ENCODE peak calls at places on chromosomes 5 and 9, in five cellular contexts. C, R, T, O and U are unnamed samples.

GRCh38 chr9:137188490-137189296 is at the start of the genes ANAPC2 and SSNA1:
- DNase-seq in O (peak), T (peak), R (peak), C (peak), U (peak)

GRCh38 chr5:143129910-143130703 is 273.4 kb downstream of the NR3C1 start:
- DNase-seq in T (no peak), O (no peak), R (no peak), C (no peak), U (no peak)

GRCh38 chr5:151115272-151115905 is 34.6 kb upstream of the TNIP1 start:
- DNase-seq in R (peak), C (peak), O (peak), T (peak), U (peak)

GRCh38 chr9:116156621-116157314 is 3.2 kb downstream of the PAPPA start:
- DNase-seq in O (peak), C (peak), T (peak), R (peak), U (no peak)

GRCh38 chr5:132234684-132235062 is 7.0 kb upstream of the P4HA2 start:
- DNase-seq in R (no peak), T (no peak), C (no peak), O (no peak), U (no peak)

GRCh38 chr9:2159521-2160417 is 144.6 kb downstream of the SMARCA2 start:
- DNase-seq in C (no peak), R (no peak), O (no peak), T (peak), U (peak)

GRCh38 chr9:100426532-100427365 is at the start of gene MSANTD3:
- DNase-seq in C (peak), O (peak), T (peak), R (peak), U (peak)

GRCh38 chr9:21027295-21027694 is 4.1 kb downstream of the HACD4 start:
- DNase-seq in T (peak), R (no peak), C (no peak), O (no peak), U (no peak)

GRCh38 chr5:152255411-152255810 is 149.7 kb downstream of the NMUR2 start:
- DNase-seq in T (no peak), O (no peak), R (no peak), C (no peak), U (no peak)

GRCh38 chr5:143101740-143102386 is 301.6 kb downstream of the NR3C1 start:
- DNase-seq in C (no peak), T (peak), R (no peak), O (no peak), U (no peak)

GRCh38 chr9:16272766-16273165 is 597.7 kb downstream of the BNC2 start:
- DNase-seq in T (peak), O (no peak), C (no peak), R (no peak), U (no peak)

GRCh38 chr5:163104496-163104895 is 332.9 kb upstream of the CCNG1 start:
- DNase-seq in C (peak), O (peak), R (no peak), T (no peak), U (no peak)

GRCh38 chr5:58042933-58043606 is 416.8 kb downstream of the PLK2 start:
- DNase-seq in C (peak), T (peak), O (no peak), R (peak), U (no peak)

GRCh38 chr5:32342656-32343055 is 29.9 kb upstream of the MTMR12 start:
- DNase-seq in T (no peak), R (no peak), O (no peak), C (no peak), U (no peak)

GRCh38 chr9:120109242-120109641 is 470.7 kb downstream of the CDK5RAP2 start:
- DNase-seq in T (no peak), C (no peak), R (no peak), O (peak), U (peak)

GRCh38 chr5:169164481-169164925 is 136.4 kb downstream of the SLIT3 start:
- DNase-seq in R (no peak), O (no peak), C (no peak), T (peak), U (no peak)

GRCh38 chr9:17906204-17906840 is 327.5 kb downstream of the SH3GL2 start:
- DNase-seq in T (peak), O (peak), R (peak), C (no peak), U (no peak)

GRCh38 chr5:64163746-64164145 is 1.9 kb upstream of the RNF180 start:
- DNase-seq in R (no peak), O (no peak), T (no peak), C (no peak), U (no peak)

GRCh38 chr5:151463137-151464029 is 16.0 kb downstream of the SLC36A1 start:
- DNase-seq in R (peak), T (no peak), O (peak), C (no peak), U (no peak)

GRCh38 chr5:2471152-2471879 is 280.2 kb downstream of the IRX2 start:
- DNase-seq in O (no peak), T (no peak), C (no peak), R (no peak), U (no peak)

GRCh38 chr5:9691261-9691660 is 61.1 kb upstream of the TAS2R1 start:
- DNase-seq in R (no peak), C (no peak), O (no peak), T (no peak), U (no peak)

GRCh38 chr9:35406183-35406959 is 83.5 kb upstream of the RUSC2 start:
- DNase-seq in C (no peak), R (peak), T (peak), O (peak), U (no peak)

GRCh38 chr5:128290152-128290858 is 206.7 kb downstream of the SLC12A2 start:
- DNase-seq in C (no peak), O (no peak), R (no peak), T (peak), U (no peak)

GRCh38 chr9:76443887-76444286 is 15.1 kb upstream of the GCNT1 start:
- DNase-seq in R (no peak), T (no peak), O (no peak), C (no peak), U (no peak)